ENCODE peak calls at places on chromosomes 13 and 19, in nine cellular contexts. F is H9, S is neural progenitor cell, E is SK-N-SH, Q is IMR-90, Y is fibroblast of lung, H is GM12878, V is K562, J is endothelial cell of umbilical vein. U is an unnamed sample.

GRCh38 chr19:17496337-17496997 is 15.0 kb upstream of the PGLS start:
- DNase-seq in F (peak; percentile 90), S (peak; percentile 83), E (peak; percentile 91), Q (peak; percentile 52), Y (peak; percentile 49), H (peak; percentile 63), V (peak; percentile 86), J (peak; percentile 81), U (peak; percentile 84)

GRCh38 chr13:24323036-24323738 is 13.8 kb downstream of the C1QTNF9 start:
- DNase-seq in F (no peak), S (no peak), E (no peak), Q (no peak), Y (no peak), H (no peak), V (no peak), J (no peak), U (no peak)

GRCh38 chr13:43444085-43444484 is 342.7 kb downstream of the ENOX1 start:
- DNase-seq in F (no peak), S (no peak), E (no peak), Q (peak; percentile 2), Y (peak; percentile 16), H (no peak), V (no peak), J (no peak), U (no peak)

GRCh38 chr13:23679214-23679613 is 109.0 kb downstream of the TNFRSF19 start:
- DNase-seq in F (no peak), S (no peak), E (no peak), Q (peak; percentile 90), Y (peak; percentile 88), H (no peak), V (no peak), J (no peak), U (peak; percentile 87)

GRCh38 chr13:35818577-35819165 is 312.5 kb downstream of the DCLK1 start:
- DNase-seq in F (no peak), S (peak; percentile 58), E (peak; percentile 51), Q (peak; percentile 60), Y (peak; percentile 30), H (no peak), V (peak; percentile 10), J (peak; percentile 43), U (peak; percentile 44)

GRCh38 chr19:6876790-6877189 is 10.6 kb upstream of the ADGRE1 start:
- DNase-seq in F (no peak), S (no peak), E (no peak), Q (no peak), Y (no peak), H (no peak), V (no peak), J (no peak), U (no peak)

GRCh38 chr19:35908977-35909683 is 1.0 kb upstream of the TYROBP start:
- DNase-seq in F (no peak), S (no peak), E (no peak), Q (no peak), Y (no peak), H (no peak), V (no peak), J (no peak), U (no peak)

GRCh38 chr19:37936166-37936565 is 29.2 kb downstream of the SIPA1L3 start:
- DNase-seq in F (no peak), S (no peak), E (no peak), Q (no peak), Y (no peak), H (no peak), V (no peak), J (no peak), U (no peak)

GRCh38 chr19:15381429-15381828 is 1.8 kb upstream of the AKAP8 start:
- DNase-seq in F (no peak), S (no peak), E (no peak), Q (no peak), Y (no peak), H (no peak), V (no peak), J (no peak), U (no peak)

GRCh38 chr19:15378529-15379082 is 981 bp downstream of the AKAP8 start:
- DNase-seq in F (no peak), S (peak; percentile 65), E (peak; percentile 62), Q (peak; percentile 41), Y (peak; percentile 40), H (no peak), V (no peak), J (peak; percentile 43), U (peak; percentile 43)

GRCh38 chr19:15381864-15382263 is 2.3 kb upstream of the AKAP8 start:
- DNase-seq in F (no peak), S (no peak), E (no peak), Q (no peak), Y (no peak), H (no peak), V (no peak), J (no peak), U (no peak)

GRCh38 chr19:15379083-15379995 is at the start of gene AKAP8:
- DNase-seq in F (peak; percentile 99), S (peak; percentile 99), E (peak; percentile 100), Q (peak; percentile 98), Y (peak; percentile 97), H (peak; percentile 94), V (peak; percentile 97), J (peak; percentile 99), U (peak; percentile 99)

GRCh38 chr19:15379996-15380647 is 535 bp upstream of the AKAP8 start:
- DNase-seq in F (peak; percentile 89), S (no peak), E (no peak), Q (peak; percentile 11), Y (peak; percentile 46), H (no peak), V (peak; percentile 61), J (peak; percentile 64), U (peak; percentile 67)
- H3K4me2 ChIP-seq in F (peak overlapping the region; percentile 69), S (peak overlapping the region; percentile 73), E (peak overlapping the region; percentile 81), Q (peak overlapping the region; percentile 98), Y (peak overlapping the region; percentile 64), H (peak overlapping the region; percentile 81), V (peak overlapping the region; percentile 82), J (peak overlapping the region; percentile 53), U (peak overlapping the region; percentile 86)

DNA sequence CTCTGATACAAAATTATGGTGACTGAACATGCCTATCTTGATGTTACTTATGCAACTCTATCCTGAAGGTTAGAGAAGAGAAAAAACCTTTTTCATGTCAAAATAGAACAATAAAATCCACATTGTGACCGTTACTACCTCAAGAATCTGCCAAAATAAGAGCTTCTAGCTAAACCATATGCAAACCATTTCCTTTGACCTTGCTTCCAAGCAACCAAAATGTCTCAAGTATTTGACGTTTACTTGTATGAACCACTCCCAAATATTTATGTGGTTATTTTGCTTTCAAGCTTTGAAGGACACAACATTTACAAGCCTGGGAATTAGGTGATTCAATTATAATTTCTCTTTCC is 13.9 kb downstream of the FOXO1 start:
- DNase-seq in F (no peak), S (no peak), E (no peak), Q (no peak), Y (no peak), H (no peak), V (no peak), J (no peak), U (no peak)
- H3K9ac ChIP-seq in F (peak overlapping the region; percentile 29), S (no peak overlapping the region), E (no peak overlapping the region), Q (no peak overlapping the region), Y (no peak overlapping the region), H (peak overlapping the region; percentile 45), V (no peak overlapping the region), J (no peak overlapping the region), U (no peak overlapping the region)

GRCh38 chr13:20350380-20350763 is 118.3 kb upstream of the GJB6 start:
- DNase-seq in F (no peak), S (no peak), E (no peak), Q (no peak), Y (no peak), H (no peak), V (no peak), J (no peak), U (no peak)

GRCh38 chr13:20348645-20349408 is 116.7 kb upstream of the GJB6 start:
- DNase-seq in F (no peak), S (no peak), E (no peak), Q (no peak), Y (no peak), H (no peak), V (no peak), J (no peak), U (no peak)

GRCh38 chr13:20349564-20350379 is 117.7 kb upstream of the GJB6 start:
- DNase-seq in F (no peak), S (peak; percentile 42), E (no peak), Q (no peak), Y (no peak), H (no peak), V (no peak), J (no peak), U (no peak)

GRCh38 chr13:20351279-20352022 is 119.3 kb upstream of the GJB6 start:
- DNase-seq in F (no peak), S (no peak), E (no peak), Q (peak; percentile 75), Y (peak; percentile 96), H (no peak), V (no peak), J (no peak), U (peak; percentile 90)

DNA sequence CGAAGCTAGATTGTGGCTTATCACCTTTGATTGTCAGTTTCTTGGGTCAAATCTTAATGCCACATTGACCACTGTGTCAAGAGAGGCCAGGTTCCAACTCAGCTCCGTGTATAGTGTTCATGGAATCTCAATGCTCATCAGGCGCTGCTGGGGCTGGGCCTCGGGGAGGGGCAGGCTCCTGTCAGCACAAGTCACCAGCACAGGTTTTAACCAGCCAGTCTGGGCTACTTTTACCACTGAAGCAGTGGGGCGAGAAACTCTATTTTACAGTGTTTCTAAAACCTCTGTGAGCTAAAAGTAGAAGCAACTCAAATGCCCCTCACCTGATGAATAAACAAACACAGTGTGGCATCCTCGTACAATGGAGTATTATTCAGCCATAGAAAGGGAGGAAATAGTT is 118.7 kb upstream of the GJB6 start:
- DNase-seq in F (no peak), S (no peak), E (no peak), Q (no peak), Y (peak; percentile 29), H (no peak), V (no peak), J (no peak), U (no peak)
- H3K4me2 ChIP-seq in F (no peak overlapping the region), S (no peak overlapping the region), E (no peak overlapping the region), Q (no peak overlapping the region), Y (no peak overlapping the region), H (no peak overlapping the region), V (no peak overlapping the region), J (no peak overlapping the region), U (peak overlapping the region; percentile 57)

GRCh38 chr19:41883463-41883820 is 458 bp downstream of the ARHGEF1 start:
- DNase-seq in F (no peak), S (peak; percentile 19), E (no peak), Q (no peak), Y (no peak), H (no peak), V (no peak), J (no peak), U (no peak)

GRCh38 chr19:41886761-41887710 is 4.1 kb downstream of the ARHGEF1 start:
- DNase-seq in F (no peak), S (no peak), E (no peak), Q (no peak), Y (no peak), H (no peak), V (no peak), J (no peak), U (no peak)

GRCh38 chr19:41882568-41883462 is at the start of gene ARHGEF1:
- DNase-seq in F (no peak), S (peak; percentile 61), E (peak; percentile 89), Q (no peak), Y (peak; percentile 33), H (no peak), V (peak; percentile 93), J (peak; percentile 6), U (peak; percentile 35)

GRCh38 chr19:41880329-41880708 is 2.7 kb upstream of the ARHGEF1 start:
- DNase-seq in F (no peak), S (no peak), E (no peak), Q (no peak), Y (no peak), H (no peak), V (no peak), J (no peak), U (no peak)

GRCh38 chr19:41883821-41884733 is 1.1 kb downstream of the ARHGEF1 start:
- DNase-seq in F (peak; percentile 97), S (peak; percentile 99), E (peak; percentile 98), Q (peak; percentile 96), Y (peak; percentile 97), H (peak; percentile 86), V (peak; percentile 92), J (peak; percentile 94), U (peak; percentile 95)
- H3K9ac ChIP-seq in F (peak overlapping the region; percentile 92), S (peak overlapping the region; percentile 76), E (peak overlapping the region; percentile 85), Q (peak overlapping the region; percentile 93), Y (peak overlapping the region; percentile 82), H (peak overlapping the region; percentile 73), V (peak overlapping the region; percentile 79), J (peak overlapping the region; percentile 77), U (peak overlapping the region; percentile 93)